ENCODE peak calls at places on chromosome 20, in nine cellular contexts. O is cardiac fibroblast; A is GM10248; M is NCI-H2081; I is transverse colon; Z is AG09319; N is stimulated activated CD4-positive, alpha-beta T cell treated with anti-CD3 and anti-CD28 coated beads, TNF-alpha, amount 100 ng/mL, for 4 hours; R is IMR-90; U is NCI-H1694. E is an unnamed sample.

GRCh38 chr20:25306991-25307903 is 59.4 kb downstream of the PYGB start:
- DNase-seq in O (no peak), A (no peak), M (no peak), I (no peak), Z (no peak), N (no peak), R (no peak), U (no peak), E (no peak)

GRCh38 chr20:1803216-1804128 is 91.7 kb upstream of the SIRPA start:
- DNase-seq in O (peak), A (peak), M (no peak), I (peak), Z (no peak), N (no peak), R (peak), U (no peak), E (peak)

GRCh38 chr20:640674-641515 is 12.1 kb downstream of the SRXN1 start:
- DNase-seq in O (no peak), A (no peak), M (no peak), I (no peak), Z (no peak), N (no peak), R (no peak), U (no peak), E (no peak)

GRCh38 chr20:3239026-3239866 is at the start of gene SLC4A11:
- DNase-seq in O (peak), A (peak), M (peak), I (peak), Z (peak), N (no peak), R (peak), U (no peak), E (peak)

GRCh38 chr20:22920898-22921297 is 114.2 kb upstream of the SSTR4 start:
- DNase-seq in O (no peak), A (no peak), M (no peak), I (no peak), Z (no peak), N (no peak), R (no peak), U (no peak), E (no peak)

GRCh38 chr20:8766868-8767390 is 302.0 kb upstream of the PLCB4 start:
- DNase-seq in O (no peak), A (no peak), M (no peak), I (no peak), Z (no peak), N (no peak), R (no peak), U (no peak), E (no peak)

GRCh38 chr20:48847498-48848205 is 19.9 kb upstream of the PREX1 start:
- DNase-seq in O (no peak), A (no peak), M (no peak), I (no peak), Z (no peak), N (no peak), R (no peak), U (no peak), E (no peak)

GRCh38 chr20:44022464-44022863 is 107.8 kb downstream of the TOX2 start:
- DNase-seq in O (no peak), A (no peak), M (no peak), I (no peak), Z (no peak), N (no peak), R (no peak), U (no peak), E (no peak)

GRCh38 chr20:5369622-5370021 is 52.9 kb upstream of the PROKR2 start:
- DNase-seq in O (no peak), A (no peak), M (no peak), I (no peak), Z (no peak), N (no peak), R (no peak), U (no peak), E (no peak)

GRCh38 chr20:60749804-60750602 is 502.1 kb upstream of the CDH4 start:
- DNase-seq in O (no peak), A (no peak), M (no peak), I (no peak), Z (no peak), N (no peak), R (no peak), U (no peak), E (no peak)

GRCh38 chr20:25525295-25525694 is 60.0 kb downstream of the NINL start:
- DNase-seq in O (no peak), A (no peak), M (no peak), I (no peak), Z (no peak), N (no peak), R (no peak), U (no peak), E (no peak)

GRCh38 chr20:64077876-64078551 is 1.3 kb downstream of the RGS19 start:
- DNase-seq in O (no peak), A (no peak), M (no peak), I (peak), Z (no peak), N (no peak), R (no peak), U (no peak), E (no peak)

GRCh38 chr20:58670659-58671058 is 19.6 kb downstream of the STX16 start:
- DNase-seq in O (no peak), A (no peak), M (no peak), I (no peak), Z (no peak), N (no peak), R (no peak), U (no peak), E (no peak)

GRCh38 chr20:3105256-3106137 is 21.0 kb upstream of the AVP start:
- DNase-seq in O (no peak), A (no peak), M (peak), I (no peak), Z (no peak), N (no peak), R (no peak), U (no peak), E (no peak)

GRCh38 chr20:54068495-54068894 is 1.9 kb downstream of the BCAS1 start:
- DNase-seq in O (no peak), A (no peak), M (no peak), I (peak), Z (no peak), N (no peak), R (no peak), U (no peak), E (no peak)

GRCh38 chr20:36384022-36384619 is 78.0 kb downstream of the DLGAP4 start:
- DNase-seq in O (peak), A (peak), M (no peak), I (no peak), Z (no peak), N (no peak), R (peak), U (no peak), E (no peak)

GRCh38 chr20:41412324-41412723 is 45.7 kb upstream of the EMILIN3 start:
- DNase-seq in O (no peak), A (no peak), M (no peak), I (no peak), Z (no peak), N (no peak), R (no peak), U (no peak), E (no peak)

GRCh38 chr20:62751551-62752150 is 43.0 kb downstream of the NTSR1 start:
- DNase-seq in O (no peak), A (no peak), M (no peak), I (no peak), Z (no peak), N (no peak), R (no peak), U (no peak), E (no peak)